ENCODE peak calls at places on chromosomes 1 and 21, in nine cellular contexts. B is HAP-1; A is IMR-90; F is hepatocyte; G is stromal cell of bone marrow; E is retina; N is central memory CD4-positive, alpha-beta T cell; U is aorta; W is activated CD8-positive, alpha-beta memory T cell treated with anti-CD3 and anti-CD28 coated beads, Interleukin-2, amount 50 U/mL, for 4 hours. Z is an unnamed sample.

GRCh38 chr21:36229181-36229580 is 72.6 kb downstream of the DOP1B start:
- DNase-seq in B (no peak), A (no peak), F (no peak), G (no peak), E (no peak), N (no peak), U (no peak), W (no peak), Z (no peak)

GRCh38 chr1:233635765-233636502 is 22.0 kb downstream of the KCNK1 start:
- DNase-seq in B (no peak), A (peak; percentile 62), F (peak; percentile 30), G (peak; percentile 18), E (no peak), N (no peak), U (no peak), W (no peak), Z (peak; percentile 1)

GRCh38 chr1:227897704-227898438 is 49.9 kb downstream of the WNT9A start:
- DNase-seq in B (peak; percentile 4), A (no peak), F (no peak), G (no peak), E (peak; percentile 7), N (no peak), U (no peak), W (peak; percentile 10), Z (no peak)

GRCh38 chr1:231676487-231676886 is 49.9 kb downstream of the DISC1 start:
- DNase-seq in B (no peak), A (no peak), F (no peak), G (no peak), E (no peak), N (no peak), U (no peak), W (no peak), Z (no peak)

GRCh38 chr1:232423591-232423990 is 206.3 kb downstream of the SIPA1L2 start:
- DNase-seq in B (no peak), A (peak; percentile 44), F (no peak), G (no peak), E (no peak), N (no peak), U (no peak), W (no peak), Z (no peak)

GRCh38 chr1:3644273-3644672 is 5.6 kb downstream of the WRAP73 start:
- DNase-seq in B (no peak), A (no peak), F (no peak), G (no peak), E (no peak), N (no peak), U (peak; percentile 11), W (no peak), Z (no peak)

GRCh38 chr1:107250169-107250568 is 109.3 kb downstream of the NTNG1 start:
- DNase-seq in B (no peak), A (no peak), F (no peak), G (no peak), E (no peak), N (no peak), U (no peak), W (no peak), Z (no peak)

GRCh38 chr1:153550398-153550758 is 1.3 kb upstream of the S100A3 start:
- DNase-seq in B (no peak), A (no peak), F (no peak), G (no peak), E (no peak), N (no peak), U (no peak), W (no peak), Z (no peak)

GRCh38 chr1:218364028-218364710 is 19.0 kb downstream of the TGFB2 start:
- DNase-seq in B (no peak), A (peak; percentile 46), F (no peak), G (no peak), E (no peak), N (no peak), U (no peak), W (no peak), Z (no peak)

GRCh38 chr1:58964880-58965279 is 181.0 kb upstream of the JUN start:
- DNase-seq in B (no peak), A (peak; percentile 40), F (peak; percentile 54), G (no peak), E (no peak), N (no peak), U (no peak), W (no peak), Z (no peak)

GRCh38 chr21:46096596-46096981 is 1.3 kb upstream of the COL6A2 start:
- DNase-seq in B (no peak), A (no peak), F (no peak), G (no peak), E (no peak), N (no peak), U (no peak), W (no peak), Z (no peak)

GRCh38 chr1:1270813-1271212 is 2.8 kb downstream of the UBE2J2 start:
- DNase-seq in B (no peak), A (peak; percentile 69), F (no peak), G (no peak), E (no peak), N (no peak), U (peak; percentile 57), W (no peak), Z (peak; percentile 35)

GRCh38 chr21:40886006-40886405 is 39.0 kb upstream of the DSCAM start:
- DNase-seq in B (no peak), A (no peak), F (no peak), G (no peak), E (no peak), N (no peak), U (no peak), W (no peak), Z (no peak)

GRCh38 chr1:179079113-179079761 is 2.6 kb upstream of the TOR3A start:
- DNase-seq in B (peak; percentile 72), A (peak; percentile 81), F (peak; percentile 85), G (peak; percentile 63), E (peak; percentile 65), N (peak; percentile 57), U (no peak), W (peak; percentile 38), Z (peak; percentile 46)

GRCh38 chr21:43851593-43851992 is 13.4 kb upstream of the AGPAT3 start:
- DNase-seq in B (no peak), A (no peak), F (no peak), G (no peak), E (no peak), N (no peak), U (no peak), W (no peak), Z (no peak)

GRCh38 chr1:28395181-28395580 is 25.6 kb downstream of the PHACTR4 start:
- DNase-seq in B (no peak), A (peak; percentile 29), F (no peak), G (no peak), E (no peak), N (no peak), U (no peak), W (no peak), Z (no peak)

GRCh38 chr1:22387888-22388564 is 63.6 kb upstream of the ZBTB40 start:
- DNase-seq in B (no peak), A (no peak), F (peak; percentile 32), G (no peak), E (no peak), N (no peak), U (no peak), W (no peak), Z (no peak)

GRCh38 chr1:62912028-62912638 is 128.2 kb downstream of the ATG4C start:
- DNase-seq in B (peak; percentile 37), A (peak; percentile 26), F (peak; percentile 27), G (peak; percentile 12), E (no peak), N (no peak), U (no peak), W (no peak), Z (no peak)

GRCh38 chr1:231806623-231807470 is 180.3 kb downstream of the DISC1 start:
- DNase-seq in B (peak; percentile 65), A (peak; percentile 8), F (peak; percentile 65), G (no peak), E (peak; percentile 48), N (no peak), U (peak; percentile 69), W (no peak), Z (no peak)

GRCh38 chr1:147243228-147243685 is 773 bp downstream of the CHD1L start:
- DNase-seq in B (peak; percentile 62), A (peak; percentile 86), F (peak; percentile 44), G (no peak), E (no peak), N (no peak), U (peak; percentile 73), W (no peak), Z (no peak)

GRCh38 chr1:39132505-39133339 is 71.8 kb upstream of the MACF1 start:
- DNase-seq in B (peak; percentile 62), A (peak; percentile 57), F (peak; percentile 80), G (no peak), E (peak; percentile 29), N (no peak), U (peak; percentile 81), W (no peak), Z (no peak)

GRCh38 chr1:80212021-80212420 is 1205.5 kb upstream of the ADGRL4 start:
- DNase-seq in B (no peak), A (peak; percentile 6), F (no peak), G (no peak), E (no peak), N (no peak), U (no peak), W (no peak), Z (no peak)

GRCh38 chr1:243956448-243956847 is 94.6 kb upstream of the ZBTB18 start:
- DNase-seq in B (no peak), A (peak; percentile 25), F (no peak), G (no peak), E (no peak), N (no peak), U (no peak), W (no peak), Z (no peak)

GRCh38 chr1:30534551-30534940 is 188.8 kb downstream of the MATN1 start:
- DNase-seq in B (no peak), A (no peak), F (no peak), G (no peak), E (no peak), N (no peak), U (no peak), W (no peak), Z (no peak)

GRCh38 chr1:246959944-246960693 is 28.4 kb upstream of the AHCTF1 start:
- DNase-seq in B (no peak), A (no peak), F (no peak), G (no peak), E (no peak), N (no peak), U (no peak), W (no peak), Z (no peak)

GRCh38 chr1:186900539-186901237 is 71.9 kb downstream of the PLA2G4A start:
- DNase-seq in B (no peak), A (no peak), F (no peak), G (no peak), E (no peak), N (no peak), U (no peak), W (no peak), Z (no peak)

GRCh38 chr21:28790335-28790734 is 202.3 kb downstream of the LTN1 start:
- DNase-seq in B (no peak), A (no peak), F (no peak), G (no peak), E (no peak), N (no peak), U (no peak), W (no peak), Z (no peak)

GRCh38 chr1:155893389-155894142 is 17.6 kb downstream of the RIT1 start:
- DNase-seq in B (no peak), A (peak; percentile 91), F (peak; percentile 52), G (peak; percentile 70), E (no peak), N (peak; percentile 38), U (no peak), W (no peak), Z (no peak)

GRCh38 chr1:27588256-27589232 is 15.4 kb downstream of the AHDC1 start:
- DNase-seq in B (no peak), A (peak; percentile 75), F (no peak), G (no peak), E (no peak), N (no peak), U (no peak), W (no peak), Z (no peak)

GRCh38 chr1:207949571-207950195 is 38.8 kb upstream of the CD34 start:
- DNase-seq in B (no peak), A (no peak), F (no peak), G (no peak), E (no peak), N (no peak), U (no peak), W (no peak), Z (no peak)

GRCh38 chr1:96536576-96536975 is 185.0 kb upstream of the PTBP2 start:
- DNase-seq in B (no peak), A (no peak), F (no peak), G (no peak), E (no peak), N (no peak), U (no peak), W (no peak), Z (no peak)

Z was measured in AG09319.